ENCODE peak calls at places on chromosomes 16 and 17, in ten cellular contexts. One of them, this sample, is unnamed.

GRCh38 chr16:70402916-70403659 is 35.8 kb downstream of the ST3GAL2 start:
- DNase-seq in NCI-H2171 treated with DMSO at 0.1 percent for 48 hours: no peak
- DNase-seq in A549: no peak
- DNase-seq in choroid plexus epithelial cell: peak
- DNase-seq in HFF-Myc: no peak
- DNase-seq in HS-5: no peak
- DNase-seq in stimulated activated CD8-positive, alpha-beta memory T cell treated with anti-CD3 and anti-CD28 coated beads, Interleukin-4, amount 100 ng/mL, for 24 hours: no peak
- DNase-seq in cardiac fibroblast: peak
- DNase-seq in H4: peak
- DNase-seq in stimulated activated CD4-positive, alpha-beta T cell treated with anti-CD3 and anti-CD28 coated beads, Interleukin-4, amount 100 ng/mL, for 4 hours: no peak
- DNase-seq in this sample: no peak

GRCh38 chr17:67390006-67390645 is 13.0 kb downstream of the PITPNC1 start:
- DNase-seq in NCI-H2171 treated with DMSO at 0.1 percent for 48 hours: no peak
- DNase-seq in A549: no peak
- DNase-seq in choroid plexus epithelial cell: no peak
- DNase-seq in HFF-Myc: no peak
- DNase-seq in HS-5: no peak
- DNase-seq in stimulated activated CD8-positive, alpha-beta memory T cell treated with anti-CD3 and anti-CD28 coated beads, Interleukin-4, amount 100 ng/mL, for 24 hours: no peak
- DNase-seq in cardiac fibroblast: no peak
- DNase-seq in H4: no peak
- DNase-seq in stimulated activated CD4-positive, alpha-beta T cell treated with anti-CD3 and anti-CD28 coated beads, Interleukin-4, amount 100 ng/mL, for 4 hours: no peak
- DNase-seq in this sample: no peak

GRCh38 chr16:80323808-80324195 is 217.0 kb upstream of the DYNLRB2 start:
- DNase-seq in NCI-H2171 treated with DMSO at 0.1 percent for 48 hours: no peak
- DNase-seq in A549: no peak
- DNase-seq in choroid plexus epithelial cell: no peak
- DNase-seq in HFF-Myc: no peak
- DNase-seq in HS-5: no peak
- DNase-seq in stimulated activated CD8-positive, alpha-beta memory T cell treated with anti-CD3 and anti-CD28 coated beads, Interleukin-4, amount 100 ng/mL, for 24 hours: no peak
- DNase-seq in cardiac fibroblast: no peak
- DNase-seq in H4: no peak
- DNase-seq in stimulated activated CD4-positive, alpha-beta T cell treated with anti-CD3 and anti-CD28 coated beads, Interleukin-4, amount 100 ng/mL, for 4 hours: no peak
- DNase-seq in this sample: no peak

GRCh38 chr16:20866161-20866772 is 33.9 kb downstream of the DCUN1D3 start:
- DNase-seq in NCI-H2171 treated with DMSO at 0.1 percent for 48 hours: peak
- DNase-seq in A549: peak
- DNase-seq in choroid plexus epithelial cell: peak
- DNase-seq in HFF-Myc: peak
- DNase-seq in HS-5: peak
- DNase-seq in stimulated activated CD8-positive, alpha-beta memory T cell treated with anti-CD3 and anti-CD28 coated beads, Interleukin-4, amount 100 ng/mL, for 24 hours: no peak
- DNase-seq in cardiac fibroblast: peak
- DNase-seq in H4: peak
- DNase-seq in stimulated activated CD4-positive, alpha-beta T cell treated with anti-CD3 and anti-CD28 coated beads, Interleukin-4, amount 100 ng/mL, for 4 hours: no peak
- DNase-seq in this sample: no peak

GRCh38 chr17:28570716-28571254 is 539 bp downstream of the PIGS start:
- DNase-seq in NCI-H2171 treated with DMSO at 0.1 percent for 48 hours: peak
- DNase-seq in A549: peak
- DNase-seq in choroid plexus epithelial cell: no peak
- DNase-seq in HFF-Myc: no peak
- DNase-seq in HS-5: no peak
- DNase-seq in stimulated activated CD8-positive, alpha-beta memory T cell treated with anti-CD3 and anti-CD28 coated beads, Interleukin-4, amount 100 ng/mL, for 24 hours: no peak
- DNase-seq in cardiac fibroblast: no peak
- DNase-seq in H4: no peak
- DNase-seq in stimulated activated CD4-positive, alpha-beta T cell treated with anti-CD3 and anti-CD28 coated beads, Interleukin-4, amount 100 ng/mL, for 4 hours: peak
- DNase-seq in this sample: peak

GRCh38 chr17:72725432-72726068 is 366.9 kb downstream of the SLC39A11 start:
- DNase-seq in NCI-H2171 treated with DMSO at 0.1 percent for 48 hours: peak
- DNase-seq in A549: peak
- DNase-seq in choroid plexus epithelial cell: peak
- DNase-seq in HFF-Myc: peak
- DNase-seq in HS-5: no peak
- DNase-seq in stimulated activated CD8-positive, alpha-beta memory T cell treated with anti-CD3 and anti-CD28 coated beads, Interleukin-4, amount 100 ng/mL, for 24 hours: peak
- DNase-seq in cardiac fibroblast: peak
- DNase-seq in H4: peak
- DNase-seq in stimulated activated CD4-positive, alpha-beta T cell treated with anti-CD3 and anti-CD28 coated beads, Interleukin-4, amount 100 ng/mL, for 4 hours: peak
- DNase-seq in this sample: no peak

GRCh38 chr17:38706625-38707298 is 1.7 kb downstream of the MLLT6 start:
- DNase-seq in NCI-H2171 treated with DMSO at 0.1 percent for 48 hours: no peak
- DNase-seq in A549: no peak
- DNase-seq in choroid plexus epithelial cell: no peak
- DNase-seq in HFF-Myc: no peak
- DNase-seq in HS-5: no peak
- DNase-seq in stimulated activated CD8-positive, alpha-beta memory T cell treated with anti-CD3 and anti-CD28 coated beads, Interleukin-4, amount 100 ng/mL, for 24 hours: no peak
- DNase-seq in cardiac fibroblast: peak
- DNase-seq in H4: no peak
- DNase-seq in stimulated activated CD4-positive, alpha-beta T cell treated with anti-CD3 and anti-CD28 coated beads, Interleukin-4, amount 100 ng/mL, for 4 hours: peak
- DNase-seq in this sample: peak

GRCh38 chr16:13018026-13018425 is 116.6 kb downstream of the SHISA9 start:
- DNase-seq in NCI-H2171 treated with DMSO at 0.1 percent for 48 hours: no peak
- DNase-seq in A549: no peak
- DNase-seq in choroid plexus epithelial cell: no peak
- DNase-seq in HFF-Myc: no peak
- DNase-seq in HS-5: no peak
- DNase-seq in stimulated activated CD8-positive, alpha-beta memory T cell treated with anti-CD3 and anti-CD28 coated beads, Interleukin-4, amount 100 ng/mL, for 24 hours: no peak
- DNase-seq in cardiac fibroblast: no peak
- DNase-seq in H4: no peak
- DNase-seq in stimulated activated CD4-positive, alpha-beta T cell treated with anti-CD3 and anti-CD28 coated beads, Interleukin-4, amount 100 ng/mL, for 4 hours: no peak
- DNase-seq in this sample: no peak

GRCh38 chr16:84507011-84507982 is 2.8 kb upstream of the MEAK7 start:
- DNase-seq in NCI-H2171 treated with DMSO at 0.1 percent for 48 hours: peak
- DNase-seq in A549: no peak
- DNase-seq in choroid plexus epithelial cell: no peak
- DNase-seq in HFF-Myc: no peak
- DNase-seq in HS-5: no peak
- DNase-seq in stimulated activated CD8-positive, alpha-beta memory T cell treated with anti-CD3 and anti-CD28 coated beads, Interleukin-4, amount 100 ng/mL, for 24 hours: no peak
- DNase-seq in cardiac fibroblast: no peak
- DNase-seq in H4: no peak
- DNase-seq in stimulated activated CD4-positive, alpha-beta T cell treated with anti-CD3 and anti-CD28 coated beads, Interleukin-4, amount 100 ng/mL, for 4 hours: no peak
- DNase-seq in this sample: no peak

GRCh38 chr16:58733248-58733670 is 857 bp downstream of the GOT2 start:
- DNase-seq in NCI-H2171 treated with DMSO at 0.1 percent for 48 hours: no peak
- DNase-seq in A549: no peak
- DNase-seq in choroid plexus epithelial cell: peak
- DNase-seq in HFF-Myc: no peak
- DNase-seq in HS-5: no peak
- DNase-seq in stimulated activated CD8-positive, alpha-beta memory T cell treated with anti-CD3 and anti-CD28 coated beads, Interleukin-4, amount 100 ng/mL, for 24 hours: no peak
- DNase-seq in cardiac fibroblast: peak
- DNase-seq in H4: no peak
- DNase-seq in stimulated activated CD4-positive, alpha-beta T cell treated with anti-CD3 and anti-CD28 coated beads, Interleukin-4, amount 100 ng/mL, for 4 hours: no peak
- DNase-seq in this sample: no peak

GRCh38 chr17:19561697-19562318 is 28.2 kb downstream of the SLC47A1 start:
- DNase-seq in NCI-H2171 treated with DMSO at 0.1 percent for 48 hours: no peak
- DNase-seq in A549: no peak
- DNase-seq in choroid plexus epithelial cell: no peak
- DNase-seq in HFF-Myc: no peak
- DNase-seq in HS-5: no peak
- DNase-seq in stimulated activated CD8-positive, alpha-beta memory T cell treated with anti-CD3 and anti-CD28 coated beads, Interleukin-4, amount 100 ng/mL, for 24 hours: no peak
- DNase-seq in cardiac fibroblast: no peak
- DNase-seq in H4: no peak
- DNase-seq in stimulated activated CD4-positive, alpha-beta T cell treated with anti-CD3 and anti-CD28 coated beads, Interleukin-4, amount 100 ng/mL, for 4 hours: no peak
- DNase-seq in this sample: no peak

GRCh38 chr16:2895813-2896212 is 12.8 kb downstream of the FLYWCH2 start:
- DNase-seq in NCI-H2171 treated with DMSO at 0.1 percent for 48 hours: no peak
- DNase-seq in A549: no peak
- DNase-seq in choroid plexus epithelial cell: peak
- DNase-seq in HFF-Myc: no peak
- DNase-seq in HS-5: peak
- DNase-seq in stimulated activated CD8-positive, alpha-beta memory T cell treated with anti-CD3 and anti-CD28 coated beads, Interleukin-4, amount 100 ng/mL, for 24 hours: no peak
- DNase-seq in cardiac fibroblast: no peak
- DNase-seq in H4: peak
- DNase-seq in stimulated activated CD4-positive, alpha-beta T cell treated with anti-CD3 and anti-CD28 coated beads, Interleukin-4, amount 100 ng/mL, for 4 hours: no peak
- DNase-seq in this sample: no peak

GRCh38 chr17:20922128-20922670 is 120.6 kb downstream of the USP22 start:
- DNase-seq in NCI-H2171 treated with DMSO at 0.1 percent for 48 hours: no peak
- DNase-seq in A549: no peak
- DNase-seq in choroid plexus epithelial cell: peak
- DNase-seq in HFF-Myc: peak
- DNase-seq in HS-5: peak
- DNase-seq in stimulated activated CD8-positive, alpha-beta memory T cell treated with anti-CD3 and anti-CD28 coated beads, Interleukin-4, amount 100 ng/mL, for 24 hours: no peak
- DNase-seq in cardiac fibroblast: peak
- DNase-seq in H4: peak
- DNase-seq in stimulated activated CD4-positive, alpha-beta T cell treated with anti-CD3 and anti-CD28 coated beads, Interleukin-4, amount 100 ng/mL, for 4 hours: no peak
- DNase-seq in this sample: no peak

GRCh38 chr16:71564377-71564967 is 12.4 kb downstream of the TAT start:
- DNase-seq in NCI-H2171 treated with DMSO at 0.1 percent for 48 hours: no peak
- DNase-seq in A549: no peak
- DNase-seq in choroid plexus epithelial cell: no peak
- DNase-seq in HFF-Myc: no peak
- DNase-seq in HS-5: no peak
- DNase-seq in stimulated activated CD8-positive, alpha-beta memory T cell treated with anti-CD3 and anti-CD28 coated beads, Interleukin-4, amount 100 ng/mL, for 24 hours: no peak
- DNase-seq in cardiac fibroblast: peak
- DNase-seq in H4: no peak
- DNase-seq in stimulated activated CD4-positive, alpha-beta T cell treated with anti-CD3 and anti-CD28 coated beads, Interleukin-4, amount 100 ng/mL, for 4 hours: no peak
- DNase-seq in this sample: no peak

GRCh38 chr16:67926181-67926742 is 5.4 kb downstream of the CTRL start:
- DNase-seq in NCI-H2171 treated with DMSO at 0.1 percent for 48 hours: peak
- DNase-seq in A549: no peak
- DNase-seq in choroid plexus epithelial cell: peak
- DNase-seq in HFF-Myc: no peak
- DNase-seq in HS-5: no peak
- DNase-seq in stimulated activated CD8-positive, alpha-beta memory T cell treated with anti-CD3 and anti-CD28 coated beads, Interleukin-4, amount 100 ng/mL, for 24 hours: no peak
- DNase-seq in cardiac fibroblast: no peak
- DNase-seq in H4: no peak
- DNase-seq in stimulated activated CD4-positive, alpha-beta T cell treated with anti-CD3 and anti-CD28 coated beads, Interleukin-4, amount 100 ng/mL, for 4 hours: no peak
- DNase-seq in this sample: no peak

GRCh38 chr16:12059216-12059769 is 82.8 kb downstream of the SNX29 start:
- DNase-seq in NCI-H2171 treated with DMSO at 0.1 percent for 48 hours: no peak
- DNase-seq in A549: no peak
- DNase-seq in choroid plexus epithelial cell: no peak
- DNase-seq in HFF-Myc: no peak
- DNase-seq in HS-5: no peak
- DNase-seq in stimulated activated CD8-positive, alpha-beta memory T cell treated with anti-CD3 and anti-CD28 coated beads, Interleukin-4, amount 100 ng/mL, for 24 hours: no peak
- DNase-seq in cardiac fibroblast: no peak
- DNase-seq in H4: no peak
- DNase-seq in stimulated activated CD4-positive, alpha-beta T cell treated with anti-CD3 and anti-CD28 coated beads, Interleukin-4, amount 100 ng/mL, for 4 hours: no peak
- DNase-seq in this sample: no peak

GRCh38 chr17:73787721-73788051 is 143.4 kb upstream of the SDK2 start:
- DNase-seq in NCI-H2171 treated with DMSO at 0.1 percent for 48 hours: no peak
- DNase-seq in A549: no peak
- DNase-seq in choroid plexus epithelial cell: no peak
- DNase-seq in HFF-Myc: no peak
- DNase-seq in HS-5: no peak
- DNase-seq in stimulated activated CD8-positive, alpha-beta memory T cell treated with anti-CD3 and anti-CD28 coated beads, Interleukin-4, amount 100 ng/mL, for 24 hours: no peak
- DNase-seq in cardiac fibroblast: no peak
- DNase-seq in H4: no peak
- DNase-seq in stimulated activated CD4-positive, alpha-beta T cell treated with anti-CD3 and anti-CD28 coated beads, Interleukin-4, amount 100 ng/mL, for 4 hours: no peak
- DNase-seq in this sample: no peak

GRCh38 chr16:528111-529011 is 849 bp downstream of the CAPN15 start:
- DNase-seq in NCI-H2171 treated with DMSO at 0.1 percent for 48 hours: no peak
- DNase-seq in A549: no peak
- DNase-seq in choroid plexus epithelial cell: peak
- DNase-seq in HFF-Myc: no peak
- DNase-seq in HS-5: peak
- DNase-seq in stimulated activated CD8-positive, alpha-beta memory T cell treated with anti-CD3 and anti-CD28 coated beads, Interleukin-4, amount 100 ng/mL, for 24 hours: no peak
- DNase-seq in cardiac fibroblast: peak
- DNase-seq in H4: peak
- DNase-seq in stimulated activated CD4-positive, alpha-beta T cell treated with anti-CD3 and anti-CD28 coated beads, Interleukin-4, amount 100 ng/mL, for 4 hours: peak
- DNase-seq in this sample: no peak

GRCh38 chr16:17273142-17273561 is 197.6 kb downstream of the XYLT1 start:
- DNase-seq in NCI-H2171 treated with DMSO at 0.1 percent for 48 hours: no peak
- DNase-seq in A549: peak
- DNase-seq in choroid plexus epithelial cell: peak
- DNase-seq in HFF-Myc: peak
- DNase-seq in HS-5: peak
- DNase-seq in stimulated activated CD8-positive, alpha-beta memory T cell treated with anti-CD3 and anti-CD28 coated beads, Interleukin-4, amount 100 ng/mL, for 24 hours: peak
- DNase-seq in cardiac fibroblast: peak
- DNase-seq in H4: peak
- DNase-seq in stimulated activated CD4-positive, alpha-beta T cell treated with anti-CD3 and anti-CD28 coated beads, Interleukin-4, amount 100 ng/mL, for 4 hours: peak
- DNase-seq in this sample: no peak

GRCh38 chr17:12613566-12613965 is 52.1 kb upstream of the MYOCD start:
- DNase-seq in NCI-H2171 treated with DMSO at 0.1 percent for 48 hours: no peak
- DNase-seq in A549: no peak
- DNase-seq in choroid plexus epithelial cell: peak
- DNase-seq in HFF-Myc: peak
- DNase-seq in HS-5: peak
- DNase-seq in stimulated activated CD8-positive, alpha-beta memory T cell treated with anti-CD3 and anti-CD28 coated beads, Interleukin-4, amount 100 ng/mL, for 24 hours: no peak
- DNase-seq in cardiac fibroblast: peak
- DNase-seq in H4: no peak
- DNase-seq in stimulated activated CD4-positive, alpha-beta T cell treated with anti-CD3 and anti-CD28 coated beads, Interleukin-4, amount 100 ng/mL, for 4 hours: no peak
- DNase-seq in this sample: no peak

GRCh38 chr17:63946440-63947363 is 14.6 kb upstream of the CD79B start:
- DNase-seq in NCI-H2171 treated with DMSO at 0.1 percent for 48 hours: peak
- DNase-seq in A549: peak
- DNase-seq in choroid plexus epithelial cell: peak
- DNase-seq in HFF-Myc: no peak
- DNase-seq in HS-5: no peak
- DNase-seq in stimulated activated CD8-positive, alpha-beta memory T cell treated with anti-CD3 and anti-CD28 coated beads, Interleukin-4, amount 100 ng/mL, for 24 hours: no peak
- DNase-seq in cardiac fibroblast: peak
- DNase-seq in H4: peak
- DNase-seq in stimulated activated CD4-positive, alpha-beta T cell treated with anti-CD3 and anti-CD28 coated beads, Interleukin-4, amount 100 ng/mL, for 4 hours: peak
- DNase-seq in this sample: peak

GRCh38 chr16:58034786-58035185 is 9.2 kb downstream of the MMP15 start:
- DNase-seq in NCI-H2171 treated with DMSO at 0.1 percent for 48 hours: no peak
- DNase-seq in A549: no peak
- DNase-seq in choroid plexus epithelial cell: no peak
- DNase-seq in HFF-Myc: no peak
- DNase-seq in HS-5: no peak
- DNase-seq in stimulated activated CD8-positive, alpha-beta memory T cell treated with anti-CD3 and anti-CD28 coated beads, Interleukin-4, amount 100 ng/mL, for 24 hours: no peak
- DNase-seq in cardiac fibroblast: no peak
- DNase-seq in H4: no peak
- DNase-seq in stimulated activated CD4-positive, alpha-beta T cell treated with anti-CD3 and anti-CD28 coated beads, Interleukin-4, amount 100 ng/mL, for 4 hours: no peak
- DNase-seq in this sample: no peak

GRCh38 chr16:87145181-87146176 is 171.7 kb downstream of the C16orf95 start:
- DNase-seq in NCI-H2171 treated with DMSO at 0.1 percent for 48 hours: no peak
- DNase-seq in A549: no peak
- DNase-seq in choroid plexus epithelial cell: peak
- DNase-seq in HFF-Myc: peak
- DNase-seq in HS-5: no peak
- DNase-seq in stimulated activated CD8-positive, alpha-beta memory T cell treated with anti-CD3 and anti-CD28 coated beads, Interleukin-4, amount 100 ng/mL, for 24 hours: no peak
- DNase-seq in cardiac fibroblast: peak
- DNase-seq in H4: peak
- DNase-seq in stimulated activated CD4-positive, alpha-beta T cell treated with anti-CD3 and anti-CD28 coated beads, Interleukin-4, amount 100 ng/mL, for 4 hours: no peak
- DNase-seq in this sample: no peak

GRCh38 chr17:82356028-82356427 is 3.0 kb upstream of the TEX19 start:
- DNase-seq in NCI-H2171 treated with DMSO at 0.1 percent for 48 hours: no peak
- DNase-seq in A549: no peak
- DNase-seq in choroid plexus epithelial cell: peak
- DNase-seq in HFF-Myc: no peak
- DNase-seq in HS-5: no peak
- DNase-seq in stimulated activated CD8-positive, alpha-beta memory T cell treated with anti-CD3 and anti-CD28 coated beads, Interleukin-4, amount 100 ng/mL, for 24 hours: no peak
- DNase-seq in cardiac fibroblast: no peak
- DNase-seq in H4: no peak
- DNase-seq in stimulated activated CD4-positive, alpha-beta T cell treated with anti-CD3 and anti-CD28 coated beads, Interleukin-4, amount 100 ng/mL, for 4 hours: no peak
- DNase-seq in this sample: no peak

GRCh38 chr16:26963109-26963508 is 103.6 kb upstream of the C16orf82 start:
- DNase-seq in NCI-H2171 treated with DMSO at 0.1 percent for 48 hours: no peak
- DNase-seq in A549: no peak
- DNase-seq in choroid plexus epithelial cell: peak
- DNase-seq in HFF-Myc: no peak
- DNase-seq in HS-5: no peak
- DNase-seq in stimulated activated CD8-positive, alpha-beta memory T cell treated with anti-CD3 and anti-CD28 coated beads, Interleukin-4, amount 100 ng/mL, for 24 hours: no peak
- DNase-seq in cardiac fibroblast: peak
- DNase-seq in H4: no peak
- DNase-seq in stimulated activated CD4-positive, alpha-beta T cell treated with anti-CD3 and anti-CD28 coated beads, Interleukin-4, amount 100 ng/mL, for 4 hours: peak
- DNase-seq in this sample: no peak

GRCh38 chr17:75250009-75250471 is 11.4 kb downstream of the GGA3 start:
- DNase-seq in NCI-H2171 treated with DMSO at 0.1 percent for 48 hours: peak
- DNase-seq in A549: no peak
- DNase-seq in choroid plexus epithelial cell: peak
- DNase-seq in HFF-Myc: no peak
- DNase-seq in HS-5: no peak
- DNase-seq in stimulated activated CD8-positive, alpha-beta memory T cell treated with anti-CD3 and anti-CD28 coated beads, Interleukin-4, amount 100 ng/mL, for 24 hours: peak
- DNase-seq in cardiac fibroblast: peak
- DNase-seq in H4: no peak
- DNase-seq in stimulated activated CD4-positive, alpha-beta T cell treated with anti-CD3 and anti-CD28 coated beads, Interleukin-4, amount 100 ng/mL, for 4 hours: peak
- DNase-seq in this sample: peak

GRCh38 chr17:79131701-79132100 is 57.1 kb downstream of the ENGASE start:
- DNase-seq in NCI-H2171 treated with DMSO at 0.1 percent for 48 hours: no peak
- DNase-seq in A549: no peak
- DNase-seq in choroid plexus epithelial cell: no peak
- DNase-seq in HFF-Myc: no peak
- DNase-seq in HS-5: no peak
- DNase-seq in stimulated activated CD8-positive, alpha-beta memory T cell treated with anti-CD3 and anti-CD28 coated beads, Interleukin-4, amount 100 ng/mL, for 24 hours: no peak
- DNase-seq in cardiac fibroblast: no peak
- DNase-seq in H4: no peak
- DNase-seq in stimulated activated CD4-positive, alpha-beta T cell treated with anti-CD3 and anti-CD28 coated beads, Interleukin-4, amount 100 ng/mL, for 4 hours: no peak
- DNase-seq in this sample: no peak

GRCh38 chr17:17151962-17152361 is 54.2 kb downstream of the PLD6 start:
- DNase-seq in NCI-H2171 treated with DMSO at 0.1 percent for 48 hours: no peak
- DNase-seq in A549: peak
- DNase-seq in choroid plexus epithelial cell: peak
- DNase-seq in HFF-Myc: peak
- DNase-seq in HS-5: peak
- DNase-seq in stimulated activated CD8-positive, alpha-beta memory T cell treated with anti-CD3 and anti-CD28 coated beads, Interleukin-4, amount 100 ng/mL, for 24 hours: no peak
- DNase-seq in cardiac fibroblast: peak
- DNase-seq in H4: peak
- DNase-seq in stimulated activated CD4-positive, alpha-beta T cell treated with anti-CD3 and anti-CD28 coated beads, Interleukin-4, amount 100 ng/mL, for 4 hours: no peak
- DNase-seq in this sample: no peak

This sample was measured in GM12892.